ENCODE peak calls at places on chromosomes 5 and 9, in nine cellular contexts. D is naive thymus-derived CD4-positive, alpha-beta T cell; I is NCI-H748 treated with DMSO at 0.1 percent for 48 hours; N is ACHN; T is amniotic stem cell; J is pons; W is naive thymus-derived CD8-positive, alpha-beta T cell; O is RWPE1; M is H54. B is an unnamed sample.

GRCh38 chr9:98256632-98257218 is 1.3 kb upstream of the TBC1D2 start:
- DNase-seq in W (peak), M (no peak), N (no peak), J (peak), O (peak), I (no peak), T (no peak), D (peak), B (no peak)

GRCh38 chr5:95841914-95842812 is 19.6 kb upstream of the GLRX start:
- DNase-seq in W (no peak), J (no peak), N (no peak), T (no peak), I (no peak), D (no peak), O (no peak), M (no peak), B (peak)

GRCh38 chr5:71932131-71932635 is 175.1 kb upstream of the MAP1B start:
- DNase-seq in D (no peak), T (no peak), J (no peak), M (peak), I (no peak), N (no peak), W (no peak), O (no peak), B (no peak)

GRCh38 chr9:97475079-97475478 is 26.4 kb upstream of the TMOD1 start:
- DNase-seq in D (no peak), T (no peak), M (no peak), J (no peak), O (no peak), N (no peak), I (no peak), W (no peak), B (no peak)

GRCh38 chr9:110135858-110136257 is 72.1 kb downstream of the C9orf152 start:
- DNase-seq in I (no peak), D (no peak), N (no peak), W (no peak), T (no peak), M (no peak), O (no peak), J (no peak), B (no peak)

GRCh38 chr9:106862115-106862945 is 636 bp upstream of the ZNF462 start:
- DNase-seq in I (peak), W (no peak), D (no peak), N (peak), J (no peak), T (no peak), M (peak), O (peak), B (peak)

GRCh38 chr5:60633336-60633735 is 66.6 kb downstream of the DEPDC1B start:
- DNase-seq in N (no peak), J (peak), O (peak), M (peak), I (no peak), W (no peak), T (no peak), D (no peak), B (peak)

GRCh38 chr5:68505917-68506860 is 290.6 kb downstream of the PIK3R1 start:
- DNase-seq in D (no peak), I (no peak), N (no peak), T (no peak), J (no peak), O (peak), W (no peak), M (no peak), B (no peak)

GRCh38 chr9:34512131-34513078 is 10.4 kb downstream of the ENHO start:
- DNase-seq in N (no peak), O (no peak), T (no peak), W (no peak), I (no peak), J (peak), M (no peak), D (no peak), B (no peak)

GRCh38 chr9:1052908-1053590 is 2.9 kb downstream of the DMRT2 start:
- DNase-seq in O (no peak), T (no peak), J (no peak), I (no peak), M (no peak), W (no peak), N (no peak), D (no peak), B (no peak)

GRCh38 chr9:113625456-113625855 is 161.9 kb downstream of the RGS3 start:
- DNase-seq in W (no peak), T (no peak), I (no peak), D (no peak), N (no peak), J (no peak), M (no peak), O (no peak), B (no peak)

GRCh38 chr9:27536168-27536567 is 6.6 kb upstream of the MOB3B start:
- DNase-seq in J (no peak), M (no peak), D (no peak), T (no peak), W (no peak), N (no peak), O (no peak), I (no peak), B (no peak)

GRCh38 chr9:106758911-106759310 is 104.1 kb upstream of the ZNF462 start:
- DNase-seq in T (no peak), M (no peak), O (no peak), J (no peak), I (no peak), D (no peak), N (no peak), W (no peak), B (no peak)

GRCh38 chr5:72845889-72846288 is 29.4 kb downstream of the TNPO1 start:
- DNase-seq in O (no peak), J (no peak), T (no peak), I (no peak), M (no peak), N (no peak), D (no peak), W (no peak), B (peak)

GRCh38 chr5:94748212-94748611 is 129.7 kb downstream of the SLF1 start:
- DNase-seq in T (no peak), N (no peak), D (no peak), I (no peak), J (no peak), O (no peak), W (no peak), M (no peak), B (no peak)

GRCh38 chr5:148776261-148776660 is 50.1 kb upstream of the ADRB2 start:
- DNase-seq in O (no peak), T (no peak), N (peak), D (no peak), J (no peak), I (no peak), M (no peak), W (no peak), B (no peak)

GRCh38 chr5:120098902-120099301 is 365.2 kb upstream of the PRR16 start:
- DNase-seq in D (no peak), W (no peak), J (no peak), O (no peak), T (no peak), N (no peak), I (no peak), M (no peak), B (no peak)

GRCh38 chr9:27261517-27262211 is 35.3 kb downstream of the EQTN start:
- DNase-seq in W (no peak), J (no peak), D (no peak), T (no peak), M (no peak), N (no peak), I (no peak), O (peak), B (peak)

GRCh38 chr5:55387865-55388264 is 80.1 kb downstream of the MTREX start:
- DNase-seq in T (no peak), I (no peak), J (no peak), M (no peak), W (no peak), D (no peak), O (no peak), N (no peak), B (no peak)

GRCh38 chr5:56676091-56676768 is 139.1 kb upstream of the MAP3K1 start:
- DNase-seq in M (no peak), I (no peak), T (no peak), W (no peak), D (no peak), J (no peak), O (peak), N (no peak), B (peak)

GRCh38 chr5:90111354-90112070 is 298.0 kb downstream of the CETN3 start:
- DNase-seq in O (no peak), J (no peak), N (no peak), T (no peak), D (no peak), W (no peak), M (no peak), I (no peak), B (no peak)